ENCODE peak calls at places on chromosome 6, in eight cellular contexts. One of them, this sample, is unnamed.

GRCh38 chr6:33620584-33621395 is at the start of gene ITPR3:
- DNase-seq in A549: peak
- DNase-seq in nephron progenitor cell: peak
- DNase-seq in omental fat pad: no peak
- DNase-seq in IMR-90: peak
- DNase-seq in right atrium auricular region: no peak
- DNase-seq in fibroblast of lung: peak
- DNase-seq in Calu3: peak
- DNase-seq in this sample: no peak

GRCh38 chr6:139369568-139370046 is 4.8 kb downstream of the CITED2 start:
- DNase-seq in A549: peak
- DNase-seq in nephron progenitor cell: peak
- DNase-seq in omental fat pad: no peak
- DNase-seq in IMR-90: peak
- DNase-seq in right atrium auricular region: no peak
- DNase-seq in fibroblast of lung: peak
- DNase-seq in Calu3: no peak
- DNase-seq in this sample: no peak

GRCh38 chr6:82783587-82784253 is 281.9 kb downstream of the UBE3D start:
- DNase-seq in A549: peak
- DNase-seq in nephron progenitor cell: peak
- DNase-seq in omental fat pad: no peak
- DNase-seq in IMR-90: no peak
- DNase-seq in right atrium auricular region: no peak
- DNase-seq in fibroblast of lung: no peak
- DNase-seq in Calu3: no peak
- DNase-seq in this sample: no peak

GRCh38 chr6:38239719-38240451 is 399.8 kb downstream of the BTBD9 start:
- DNase-seq in A549: peak
- DNase-seq in nephron progenitor cell: no peak
- DNase-seq in omental fat pad: no peak
- DNase-seq in IMR-90: peak
- DNase-seq in right atrium auricular region: no peak
- DNase-seq in fibroblast of lung: peak
- DNase-seq in Calu3: no peak
- DNase-seq in this sample: no peak

GRCh38 chr6:100230976-100231316 is 233.8 kb downstream of the SIM1 start:
- DNase-seq in A549: peak
- DNase-seq in nephron progenitor cell: no peak
- DNase-seq in omental fat pad: no peak
- DNase-seq in IMR-90: peak
- DNase-seq in right atrium auricular region: no peak
- DNase-seq in fibroblast of lung: no peak
- DNase-seq in Calu3: no peak
- DNase-seq in this sample: no peak

GRCh38 chr6:144216668-144217218 is 66.4 kb downstream of the STX11 start:
- DNase-seq in A549: no peak
- DNase-seq in nephron progenitor cell: no peak
- DNase-seq in omental fat pad: no peak
- DNase-seq in IMR-90: no peak
- DNase-seq in right atrium auricular region: no peak
- DNase-seq in fibroblast of lung: no peak
- DNase-seq in Calu3: no peak
- DNase-seq in this sample: no peak

GRCh38 chr6:381742-382461 is 9.7 kb upstream of the IRF4 start:
- DNase-seq in A549: no peak
- DNase-seq in nephron progenitor cell: no peak
- DNase-seq in omental fat pad: no peak
- DNase-seq in IMR-90: no peak
- DNase-seq in right atrium auricular region: no peak
- DNase-seq in fibroblast of lung: no peak
- DNase-seq in Calu3: no peak
- DNase-seq in this sample: peak

GRCh38 chr6:99416226-99416625 is 8.9 kb downstream of the PNISR start:
- DNase-seq in A549: no peak
- DNase-seq in nephron progenitor cell: no peak
- DNase-seq in omental fat pad: no peak
- DNase-seq in IMR-90: peak
- DNase-seq in right atrium auricular region: no peak
- DNase-seq in fibroblast of lung: no peak
- DNase-seq in Calu3: no peak
- DNase-seq in this sample: no peak

GRCh38 chr6:144602523-144603180 is 317.5 kb downstream of the UTRN start:
- DNase-seq in A549: no peak
- DNase-seq in nephron progenitor cell: no peak
- DNase-seq in omental fat pad: no peak
- DNase-seq in IMR-90: no peak
- DNase-seq in right atrium auricular region: no peak
- DNase-seq in fibroblast of lung: no peak
- DNase-seq in Calu3: no peak
- DNase-seq in this sample: no peak

GRCh38 chr6:157012355-157012754 is 235.2 kb downstream of the ARID1B start:
- DNase-seq in A549: no peak
- DNase-seq in nephron progenitor cell: no peak
- DNase-seq in omental fat pad: no peak
- DNase-seq in IMR-90: no peak
- DNase-seq in right atrium auricular region: no peak
- DNase-seq in fibroblast of lung: no peak
- DNase-seq in Calu3: no peak
- DNase-seq in this sample: no peak

GRCh38 chr6:97958143-97958542 is 675.1 kb upstream of the MMS22L start:
- DNase-seq in A549: peak
- DNase-seq in nephron progenitor cell: no peak
- DNase-seq in omental fat pad: no peak
- DNase-seq in IMR-90: no peak
- DNase-seq in right atrium auricular region: no peak
- DNase-seq in fibroblast of lung: no peak
- DNase-seq in Calu3: no peak
- DNase-seq in this sample: no peak

GRCh38 chr6:73523434-73524123 is 2.7 kb upstream of the EEF1A1 start:
- DNase-seq in A549: peak
- DNase-seq in nephron progenitor cell: no peak
- DNase-seq in omental fat pad: peak
- DNase-seq in IMR-90: peak
- DNase-seq in right atrium auricular region: peak
- DNase-seq in fibroblast of lung: peak
- DNase-seq in Calu3: peak
- DNase-seq in this sample: peak

GRCh38 chr6:77231438-77232305 is 231.6 kb downstream of the HTR1B start:
- DNase-seq in A549: no peak
- DNase-seq in nephron progenitor cell: no peak
- DNase-seq in omental fat pad: no peak
- DNase-seq in IMR-90: peak
- DNase-seq in right atrium auricular region: no peak
- DNase-seq in fibroblast of lung: no peak
- DNase-seq in Calu3: no peak
- DNase-seq in this sample: no peak

GRCh38 chr6:43396408-43397149 is 27.1 kb upstream of the ZNF318 start:
- DNase-seq in A549: no peak
- DNase-seq in nephron progenitor cell: no peak
- DNase-seq in omental fat pad: no peak
- DNase-seq in IMR-90: no peak
- DNase-seq in right atrium auricular region: no peak
- DNase-seq in fibroblast of lung: no peak
- DNase-seq in Calu3: peak
- DNase-seq in this sample: no peak

GRCh38 chr6:321158-321438 is 28.8 kb downstream of the DUSP22 start:
- DNase-seq in A549: no peak
- DNase-seq in nephron progenitor cell: no peak
- DNase-seq in omental fat pad: no peak
- DNase-seq in IMR-90: no peak
- DNase-seq in right atrium auricular region: no peak
- DNase-seq in fibroblast of lung: no peak
- DNase-seq in Calu3: no peak
- DNase-seq in this sample: no peak

GRCh38 chr6:9308284-9308683 is 872.9 kb upstream of the SLC35B3 start:
- DNase-seq in A549: no peak
- DNase-seq in nephron progenitor cell: no peak
- DNase-seq in omental fat pad: no peak
- DNase-seq in IMR-90: no peak
- DNase-seq in right atrium auricular region: no peak
- DNase-seq in fibroblast of lung: no peak
- DNase-seq in Calu3: no peak
- DNase-seq in this sample: no peak

GRCh38 chr6:39493717-39494116 is 171.2 kb upstream of the KCNK16 start:
- DNase-seq in A549: no peak
- DNase-seq in nephron progenitor cell: no peak
- DNase-seq in omental fat pad: no peak
- DNase-seq in IMR-90: no peak
- DNase-seq in right atrium auricular region: no peak
- DNase-seq in fibroblast of lung: peak
- DNase-seq in Calu3: no peak
- DNase-seq in this sample: no peak

GRCh38 chr6:33962673-33963072 is 158.9 kb upstream of the MLN start:
- DNase-seq in A549: no peak
- DNase-seq in nephron progenitor cell: no peak
- DNase-seq in omental fat pad: no peak
- DNase-seq in IMR-90: no peak
- DNase-seq in right atrium auricular region: no peak
- DNase-seq in fibroblast of lung: no peak
- DNase-seq in Calu3: no peak
- DNase-seq in this sample: peak

GRCh38 chr6:108650325-108650724 is 89.6 kb downstream of the FOXO3 start:
- DNase-seq in A549: no peak
- DNase-seq in nephron progenitor cell: no peak
- DNase-seq in omental fat pad: no peak
- DNase-seq in IMR-90: no peak
- DNase-seq in right atrium auricular region: no peak
- DNase-seq in fibroblast of lung: no peak
- DNase-seq in Calu3: no peak
- DNase-seq in this sample: no peak

GRCh38 chr6:149842331-149842730 is 21.8 kb downstream of the LRP11 start:
- DNase-seq in A549: no peak
- DNase-seq in nephron progenitor cell: no peak
- DNase-seq in omental fat pad: no peak
- DNase-seq in IMR-90: no peak
- DNase-seq in right atrium auricular region: peak
- DNase-seq in fibroblast of lung: no peak
- DNase-seq in Calu3: no peak
- DNase-seq in this sample: no peak

GRCh38 chr6:119584088-119584487 is 234.5 kb upstream of the MAN1A1 start:
- DNase-seq in A549: no peak
- DNase-seq in nephron progenitor cell: no peak
- DNase-seq in omental fat pad: no peak
- DNase-seq in IMR-90: no peak
- DNase-seq in right atrium auricular region: no peak
- DNase-seq in fibroblast of lung: no peak
- DNase-seq in Calu3: no peak
- DNase-seq in this sample: no peak

GRCh38 chr6:142645663-142646062 is 299.3 kb downstream of the HIVEP2 start:
- DNase-seq in A549: no peak
- DNase-seq in nephron progenitor cell: no peak
- DNase-seq in omental fat pad: no peak
- DNase-seq in IMR-90: no peak
- DNase-seq in right atrium auricular region: no peak
- DNase-seq in fibroblast of lung: no peak
- DNase-seq in Calu3: no peak
- DNase-seq in this sample: no peak

GRCh38 chr6:2940851-2941250 is 30.5 kb downstream of the SERPINB6 start:
- DNase-seq in A549: no peak
- DNase-seq in nephron progenitor cell: no peak
- DNase-seq in omental fat pad: no peak
- DNase-seq in IMR-90: no peak
- DNase-seq in right atrium auricular region: peak
- DNase-seq in fibroblast of lung: no peak
- DNase-seq in Calu3: no peak
- DNase-seq in this sample: no peak

GRCh38 chr6:6712258-6712978 is 123.9 kb downstream of the LY86 start:
- DNase-seq in A549: peak
- DNase-seq in nephron progenitor cell: no peak
- DNase-seq in omental fat pad: no peak
- DNase-seq in IMR-90: peak
- DNase-seq in right atrium auricular region: no peak
- DNase-seq in fibroblast of lung: peak
- DNase-seq in Calu3: peak
- DNase-seq in this sample: no peak
- TF ChIP-seq CTCF in A549: peak
- TF ChIP-seq CTCF in nephron progenitor cell: no peak
- TF ChIP-seq CTCF in omental fat pad: no peak
- TF ChIP-seq CTCF in IMR-90: peak
- TF ChIP-seq CTCF in right atrium auricular region: no peak
- TF ChIP-seq CTCF in fibroblast of lung: no peak
- TF ChIP-seq CTCF in Calu3: no peak
- TF ChIP-seq CTCF in this sample: no peak

DNA sequence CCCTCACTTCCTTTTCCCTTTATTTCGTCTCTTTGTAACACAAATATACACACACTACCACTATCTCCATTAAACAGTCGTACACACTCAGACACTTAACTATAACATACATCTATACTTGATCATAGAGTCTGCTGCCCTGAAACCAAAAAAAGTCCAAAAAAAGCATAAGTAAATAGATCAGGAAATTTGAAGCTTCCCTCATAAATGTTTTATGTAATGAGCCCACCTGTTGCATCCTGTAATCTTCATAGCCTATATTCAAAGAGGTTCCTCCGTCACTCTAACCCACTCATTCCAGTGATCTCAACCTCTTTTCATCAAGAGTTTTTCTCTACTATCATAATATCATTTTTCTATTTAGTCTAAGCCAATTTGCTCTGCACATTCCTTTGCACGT is 6.9 kb upstream of the OR12D2 start:
- DNase-seq in A549: no peak
- DNase-seq in nephron progenitor cell: no peak
- DNase-seq in omental fat pad: no peak
- DNase-seq in IMR-90: no peak
- DNase-seq in right atrium auricular region: no peak
- DNase-seq in fibroblast of lung: no peak
- DNase-seq in Calu3: no peak
- DNase-seq in this sample: no peak
- TF ChIP-seq CTCF in A549: no peak
- TF ChIP-seq CTCF in nephron progenitor cell: no peak
- TF ChIP-seq CTCF in omental fat pad: no peak
- TF ChIP-seq CTCF in IMR-90: no peak
- TF ChIP-seq CTCF in right atrium auricular region: no peak
- TF ChIP-seq CTCF in fibroblast of lung: no peak
- TF ChIP-seq CTCF in Calu3: no peak
- TF ChIP-seq CTCF in this sample: no peak

GRCh38 chr6:159298840-159299239 is 129.6 kb downstream of the FNDC1 start:
- DNase-seq in A549: no peak
- DNase-seq in nephron progenitor cell: no peak
- DNase-seq in omental fat pad: no peak
- DNase-seq in IMR-90: no peak
- DNase-seq in right atrium auricular region: no peak
- DNase-seq in fibroblast of lung: no peak
- DNase-seq in Calu3: no peak
- DNase-seq in this sample: no peak
- TF ChIP-seq CTCF in A549: no peak
- TF ChIP-seq CTCF in nephron progenitor cell: no peak
- TF ChIP-seq CTCF in omental fat pad: no peak
- TF ChIP-seq CTCF in IMR-90: no peak
- TF ChIP-seq CTCF in right atrium auricular region: no peak
- TF ChIP-seq CTCF in fibroblast of lung: no peak
- TF ChIP-seq CTCF in Calu3: no peak
- TF ChIP-seq CTCF in this sample: no peak

GRCh38 chr6:105519954-105520353 is 117.1 kb upstream of the PREP start:
- DNase-seq in A549: peak
- DNase-seq in nephron progenitor cell: no peak
- DNase-seq in omental fat pad: no peak
- DNase-seq in IMR-90: no peak
- DNase-seq in right atrium auricular region: no peak
- DNase-seq in fibroblast of lung: peak
- DNase-seq in Calu3: no peak
- DNase-seq in this sample: no peak
- TF ChIP-seq CTCF in A549: peak
- TF ChIP-seq CTCF in nephron progenitor cell: no peak
- TF ChIP-seq CTCF in omental fat pad: no peak
- TF ChIP-seq CTCF in IMR-90: peak
- TF ChIP-seq CTCF in right atrium auricular region: no peak
- TF ChIP-seq CTCF in fibroblast of lung: no peak
- TF ChIP-seq CTCF in Calu3: no peak
- TF ChIP-seq CTCF in this sample: no peak

This sample was measured in osteocyte.